ENCODE peak calls at places on chromosomes 2 and 18, in five cellular contexts. N, L, K, X and M are unnamed samples.

GRCh38 chr2:140658766-140659165 is 1472.0 kb downstream of the LRP1B start:
- DNase-seq in N (no peak), L (no peak), K (no peak), X (no peak), M (no peak)

GRCh38 chr2:62578837-62579640 is 73.0 kb upstream of the TMEM17 start:
- DNase-seq in N (peak), L (no peak), K (peak), X (peak), M (no peak)

GRCh38 chr2:173288561-173288960 is 66.1 kb upstream of the CDCA7 start:
- DNase-seq in N (peak), L (no peak), K (peak), X (no peak), M (no peak)

GRCh38 chr2:188940171-188940570 is 34.0 kb upstream of the COL3A1 start:
- DNase-seq in N (peak), L (no peak), K (no peak), X (no peak), M (no peak)

GRCh38 chr18:25467226-25468065 is 115.5 kb upstream of the ZNF521 start:
- DNase-seq in N (peak), L (no peak), K (no peak), X (no peak), M (no peak)

GRCh38 chr2:68769586-68770270 is 35.1 kb downstream of the ARHGAP25 start:
- DNase-seq in N (no peak), L (no peak), K (peak), X (no peak), M (no peak)

GRCh38 chr18:34977787-34978532 is 63.3 kb upstream of the MAPRE2 start:
- DNase-seq in N (peak), L (peak), K (peak), X (peak), M (peak)

GRCh38 chr2:85755122-85756027 is 1.6 kb downstream of the ATOH8 start:
- DNase-seq in N (peak), L (no peak), K (no peak), X (no peak), M (no peak)

GRCh38 chr2:100755441-100755840 is 64.5 kb upstream of the NPAS2 start:
- DNase-seq in N (peak), L (no peak), K (peak), X (no peak), M (no peak)

GRCh38 chr2:98317214-98317613 is 29.0 kb upstream of the CNGA3 start:
- DNase-seq in N (no peak), L (no peak), K (no peak), X (no peak), M (no peak)

GRCh38 chr2:75820693-75821092 is 110.0 kb upstream of the GCFC2 start:
- DNase-seq in N (no peak), L (no peak), K (no peak), X (no peak), M (no peak)

GRCh38 chr18:26894006-26894405 is 28.5 kb upstream of the AQP4 start:
- DNase-seq in N (no peak), L (no peak), K (no peak), X (no peak), M (no peak)

GRCh38 chr2:187299122-187299906 is 148.7 kb downstream of the CALCRL start:
- DNase-seq in N (no peak), L (no peak), K (peak), X (peak), M (peak)

GRCh38 chr2:63842149-63843061 is 709 bp downstream of the UGP2 start:
- DNase-seq in N (peak), L (peak), K (peak), X (peak), M (peak)

GRCh38 chr2:179344970-179345369 is 80.3 kb upstream of the SESTD1 start:
- DNase-seq in N (no peak), L (no peak), K (peak), X (no peak), M (no peak)

GRCh38 chr2:15819576-15820282 is 120.6 kb upstream of the MYCN start:
- DNase-seq in N (no peak), L (no peak), K (no peak), X (no peak), M (no peak)

GRCh38 chr2:35503738-35504160 is 851.8 kb upstream of the CRIM1 start:
- DNase-seq in N (no peak), L (no peak), K (no peak), X (no peak), M (no peak)

GRCh38 chr2:164335128-164335527 is 286.2 kb downstream of the GRB14 start:
- DNase-seq in N (no peak), L (no peak), K (no peak), X (no peak), M (no peak)

GRCh38 chr2:11099122-11100065 is 55.9 kb upstream of the SLC66A3 start:
- DNase-seq in N (no peak), L (no peak), K (no peak), X (no peak), M (no peak)

GRCh38 chr2:128381001-128381938 is 62.6 kb upstream of the HS6ST1 start:
- DNase-seq in N (no peak), L (no peak), K (no peak), X (no peak), M (no peak)

GRCh38 chr2:101518470-101519172 is 43.7 kb upstream of the RFX8 start:
- DNase-seq in N (peak), L (no peak), K (peak), X (no peak), M (no peak)

GRCh38 chr2:65291221-65292094 is 63.8 kb downstream of the ACTR2 start:
- DNase-seq in N (no peak), L (no peak), K (no peak), X (no peak), M (no peak)
- TF ChIP-seq CTCF in N (no peak), L (no peak), K (no peak), X (no peak), M (no peak)

GRCh38 chr2:170123593-170123992 is 54.4 kb upstream of the MYO3B start:
- DNase-seq in N (peak), L (no peak), K (peak), X (no peak), M (no peak)
- TF ChIP-seq CTCF in N (no peak), L (no peak), K (peak), X (no peak), M (no peak)

DNA sequence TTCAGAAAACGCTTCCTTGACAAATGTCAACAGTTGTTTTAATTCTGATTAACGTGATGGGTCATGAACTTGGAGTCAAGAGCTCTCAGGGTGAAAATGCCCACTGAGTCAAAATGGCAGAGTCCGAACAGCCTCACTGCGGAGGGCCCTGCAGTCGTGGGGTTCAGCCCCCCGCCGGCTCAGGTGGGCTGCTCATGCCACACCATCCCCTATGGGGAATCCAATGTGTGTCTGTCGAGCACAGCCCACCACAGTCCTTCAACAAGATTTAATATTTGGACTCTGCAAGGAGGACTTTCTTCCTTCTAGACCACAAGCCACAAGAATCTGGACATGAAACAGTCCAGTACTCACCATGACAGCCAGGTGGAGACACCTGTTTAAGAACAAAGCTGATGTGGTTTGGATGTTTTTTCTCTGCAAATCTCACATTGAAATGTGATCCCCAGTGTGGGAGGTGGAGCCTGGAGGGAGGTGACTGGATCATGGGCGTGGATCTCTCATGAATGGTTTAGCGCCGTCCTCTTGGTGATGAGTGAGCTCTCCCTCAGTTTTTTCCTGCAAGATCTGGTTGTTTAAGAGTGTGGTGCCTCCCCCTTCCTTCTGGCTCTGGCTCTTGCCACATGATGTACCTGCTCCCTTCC is 201.0 kb downstream of the NDUFA10 start:
- DNase-seq in N (no peak), L (no peak), K (peak), X (peak), M (no peak)
- TF ChIP-seq CTCF in N (no peak), L (peak), K (peak), X (peak), M (no peak)

DNA sequence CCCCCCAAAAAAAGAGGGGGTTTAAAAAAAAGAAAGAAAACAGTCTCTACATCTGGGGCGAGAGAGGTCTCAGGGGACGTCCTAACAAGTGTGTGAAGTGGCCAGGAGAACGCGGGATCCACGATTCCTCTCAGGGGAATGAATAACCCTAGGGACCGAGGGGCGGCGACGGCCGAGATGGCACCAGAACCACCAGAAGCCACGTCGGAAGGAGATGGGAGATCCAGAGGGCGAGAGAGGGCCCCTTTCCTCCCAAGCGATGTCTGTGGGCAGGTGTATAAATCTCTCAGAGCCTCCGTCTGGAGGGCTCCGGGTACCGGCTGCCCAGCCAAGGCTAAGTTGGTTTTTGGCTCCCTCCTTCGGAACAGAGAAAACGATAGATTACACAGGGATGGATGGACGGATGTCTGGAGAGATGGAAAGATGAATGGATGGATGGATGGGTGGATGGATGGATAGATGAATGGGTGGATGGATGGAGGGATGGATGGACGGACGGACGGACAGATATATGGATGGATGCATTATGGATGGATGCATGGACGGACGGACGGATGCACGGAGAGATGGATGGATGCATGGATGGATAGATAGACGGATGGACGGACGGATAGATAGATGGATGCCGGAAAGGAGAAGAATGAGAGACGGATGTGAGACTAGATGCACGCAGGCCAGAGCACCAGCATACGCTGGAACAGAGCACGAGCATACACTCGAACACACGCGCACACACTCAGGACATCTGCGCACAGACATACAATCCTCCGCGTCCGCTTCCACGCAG is 1.6 kb downstream of the EPHA4 start:
- DNase-seq in N (peak), L (peak), K (peak), X (no peak), M (no peak)
- TF ChIP-seq CTCF in N (peak), L (peak), K (peak), X (no peak), M (no peak)

GRCh38 chr2:144331652-144332355 is 188.1 kb downstream of the ZEB2 start:
- DNase-seq in N (no peak), L (no peak), K (no peak), X (no peak), M (no peak)
- TF ChIP-seq CTCF in N (peak), L (peak), K (no peak), X (peak), M (peak)

GRCh38 chr2:240384711-240385450 is 50.6 kb upstream of the GPC1 start:
- DNase-seq in N (no peak), L (no peak), K (no peak), X (no peak), M (no peak)
- TF ChIP-seq CTCF in N (no peak), L (no peak), K (no peak), X (no peak), M (no peak)

GRCh38 chr2:199704358-199705238 is 146.4 kb downstream of the FTCDNL1 start:
- DNase-seq in N (peak), L (no peak), K (peak), X (peak), M (peak)
- TF ChIP-seq CTCF in N (peak), L (peak), K (peak), X (peak), M (peak)

GRCh38 chr2:240642061-240642805 is 17.0 kb downstream of the GPR35 start:
- DNase-seq in N (no peak), L (no peak), K (no peak), X (no peak), M (no peak)
- TF ChIP-seq CTCF in N (no peak), L (no peak), K (no peak), X (no peak), M (no peak)

DNA sequence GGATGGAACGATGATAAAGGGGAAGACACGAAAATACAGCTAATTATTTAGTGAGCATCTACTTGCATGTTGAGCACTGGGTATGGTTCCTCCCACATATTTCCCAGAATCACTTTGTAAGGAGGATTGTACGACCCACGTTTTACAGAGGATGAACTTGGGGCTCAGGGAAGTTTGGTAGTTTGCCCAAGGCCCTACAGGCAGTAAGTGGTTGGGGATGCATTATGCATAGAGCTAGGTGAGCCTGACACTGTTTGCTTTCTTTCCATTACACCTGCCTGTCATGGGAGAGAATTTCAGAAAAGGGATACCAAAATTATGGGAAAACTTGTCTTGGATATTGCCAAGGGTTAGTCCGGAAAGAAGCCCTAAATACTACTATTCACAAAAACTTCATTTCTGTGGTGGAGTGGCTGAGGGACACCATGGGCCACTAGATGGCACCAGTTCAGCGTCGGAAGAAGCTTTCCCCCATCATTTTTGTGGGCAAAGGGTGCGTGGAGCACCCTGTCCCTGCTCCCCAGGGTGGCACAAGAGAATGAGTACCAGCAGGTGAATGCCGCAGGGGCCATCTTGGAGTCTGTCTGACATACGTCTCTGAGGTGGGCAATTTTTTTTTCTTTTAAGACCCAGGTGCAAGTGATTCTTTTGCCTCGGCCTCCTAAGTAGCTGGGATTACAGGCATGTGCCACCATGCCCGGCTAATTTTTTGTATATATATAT is 23.5 kb upstream of the C18orf32 start:
- DNase-seq in N (peak), L (peak), K (peak), X (peak), M (peak)
- TF ChIP-seq CTCF in N (peak), L (peak), K (peak), X (peak), M (peak)